ENCODE peak calls at places on chromosomes 7 and 10, in five cellular contexts. B, Q, A, P and S are unnamed samples.

GRCh38 chr10:13803566-13804554 is 217.1 kb downstream of the PRPF18 start:
- DNase-seq in Q (no peak), A (peak; percentile 41), P (no peak), B (no peak), S (no peak)

GRCh38 chr10:103278862-103279298 is 1.9 kb downstream of the INA start:
- DNase-seq in P (peak; percentile 45), B (peak; percentile 51), A (peak; percentile 55), Q (peak; percentile 36), S (peak; percentile 28)

GRCh38 chr7:121019018-121019417 is 30.5 kb downstream of the CPED1 start:
- DNase-seq in Q (no peak), A (peak; percentile 69), B (no peak), P (no peak), S (peak; percentile 53)

GRCh38 chr7:7208524-7208923 is 26.2 kb downstream of the C1GALT1 start:
- DNase-seq in B (no peak), P (no peak), Q (no peak), A (no peak), S (no peak)

GRCh38 chr7:85114342-85114741 is 72.5 kb downstream of the SEMA3D start:
- DNase-seq in B (no peak), Q (no peak), A (no peak), P (no peak), S (peak; percentile 85)

GRCh38 chr7:154568346-154568745 is 434.6 kb downstream of the PAXIP1 start:
- DNase-seq in A (no peak), P (no peak), B (no peak), Q (no peak), S (no peak)

GRCh38 chr7:64959072-64959747 is 31.6 kb downstream of the ZNF117 start:
- DNase-seq in P (no peak), A (no peak), Q (no peak), B (no peak), S (no peak)

GRCh38 chr10:17406036-17406834 is 48.2 kb downstream of the ST8SIA6 start:
- DNase-seq in Q (no peak), B (peak; percentile 38), A (no peak), P (no peak), S (no peak)

GRCh38 chr10:129657297-129657974 is 190.4 kb downstream of the MGMT start:
- DNase-seq in P (no peak), A (no peak), B (no peak), Q (no peak), S (no peak)

GRCh38 chr7:69708857-69709256 is 110.6 kb downstream of the AUTS2 start:
- DNase-seq in P (no peak), B (no peak), A (no peak), Q (no peak), S (no peak)

GRCh38 chr7:150781016-150781415 is 19.1 kb downstream of the TMEM176B start:
- DNase-seq in P (peak; percentile 49), Q (no peak), A (peak; percentile 81), B (no peak), S (peak; percentile 11)

GRCh38 chr7:40870108-40870507 is 735.3 kb downstream of the SUGCT start:
- DNase-seq in Q (no peak), A (peak; percentile 12), B (no peak), P (no peak), S (no peak)

GRCh38 chr7:139782932-139783331 is 5.1 kb upstream of the HIPK2 start:
- DNase-seq in Q (no peak), P (no peak), B (no peak), A (no peak), S (no peak)

GRCh38 chr7:41733063-41733398 is 30.1 kb upstream of the INHBA start:
- DNase-seq in B (no peak), P (no peak), Q (no peak), A (peak; percentile 47), S (peak; percentile 37)

GRCh38 chr7:95758187-95758586 is 14.2 kb upstream of the DYNC1I1 start:
- DNase-seq in Q (no peak), P (no peak), B (no peak), A (no peak), S (no peak)

GRCh38 chr7:28180031-28180363 is 598 bp downstream of the JAZF1 start:
- DNase-seq in Q (no peak), A (no peak), B (no peak), P (no peak), S (no peak)

GRCh38 chr7:85396676-85397075 is 209.8 kb upstream of the SEMA3D start:
- DNase-seq in B (no peak), P (no peak), A (no peak), Q (no peak), S (no peak)

GRCh38 chr7:145779165-145779564 is 337.4 kb upstream of the CNTNAP2 start:
- DNase-seq in B (no peak), P (no peak), Q (no peak), A (no peak), S (no peak)

GRCh38 chr10:48253970-48254657 is 20.4 kb downstream of the FRMPD2 start:
- DNase-seq in Q (no peak), B (no peak), A (no peak), P (no peak), S (peak; percentile 95)

GRCh38 chr10:19824397-19825342 is 8.4 kb downstream of the PLXDC2 start:
- DNase-seq in B (no peak), A (no peak), P (no peak), Q (no peak), S (no peak)

GRCh38 chr10:119028900-119029612 is 458 bp upstream of the NANOS1 start:
- DNase-seq in Q (peak; percentile 89), A (peak; percentile 81), B (peak; percentile 90), P (peak; percentile 93), S (peak; percentile 72)
- H3K4me3 ChIP-seq in Q (peak overlapping the region; percentile 61), A (peak overlapping the region; percentile 60), B (peak overlapping the region; percentile 42), P (peak overlapping the region; percentile 32), S (peak overlapping the region; percentile 26)

GRCh38 chr7:112866424-112866823 is 76.2 kb upstream of the TMEM168 start:
- DNase-seq in B (no peak), A (no peak), Q (no peak), P (peak; percentile 81), S (no peak)

GRCh38 chr7:112873831-112874553 is 83.8 kb upstream of the TMEM168 start:
- DNase-seq in B (no peak), A (no peak), P (peak; percentile 18), Q (no peak), S (no peak)

GRCh38 chr7:112864380-112864779 is 74.2 kb upstream of the TMEM168 start:
- DNase-seq in B (no peak), A (no peak), P (no peak), Q (no peak), S (no peak)

GRCh38 chr7:112869111-112869774 is 79.0 kb upstream of the TMEM168 start:
- DNase-seq in Q (peak; percentile 47), P (peak; percentile 80), A (peak; percentile 28), B (peak; percentile 36), S (peak; percentile 46)

GRCh38 chr7:112868609-112869008 is 78.4 kb upstream of the TMEM168 start:
- DNase-seq in Q (no peak), A (no peak), B (no peak), P (no peak), S (no peak)
- H3K4me3 ChIP-seq in Q (no peak overlapping the region), A (no peak overlapping the region), B (no peak overlapping the region), P (no peak overlapping the region), S (no peak overlapping the region)

DNA sequence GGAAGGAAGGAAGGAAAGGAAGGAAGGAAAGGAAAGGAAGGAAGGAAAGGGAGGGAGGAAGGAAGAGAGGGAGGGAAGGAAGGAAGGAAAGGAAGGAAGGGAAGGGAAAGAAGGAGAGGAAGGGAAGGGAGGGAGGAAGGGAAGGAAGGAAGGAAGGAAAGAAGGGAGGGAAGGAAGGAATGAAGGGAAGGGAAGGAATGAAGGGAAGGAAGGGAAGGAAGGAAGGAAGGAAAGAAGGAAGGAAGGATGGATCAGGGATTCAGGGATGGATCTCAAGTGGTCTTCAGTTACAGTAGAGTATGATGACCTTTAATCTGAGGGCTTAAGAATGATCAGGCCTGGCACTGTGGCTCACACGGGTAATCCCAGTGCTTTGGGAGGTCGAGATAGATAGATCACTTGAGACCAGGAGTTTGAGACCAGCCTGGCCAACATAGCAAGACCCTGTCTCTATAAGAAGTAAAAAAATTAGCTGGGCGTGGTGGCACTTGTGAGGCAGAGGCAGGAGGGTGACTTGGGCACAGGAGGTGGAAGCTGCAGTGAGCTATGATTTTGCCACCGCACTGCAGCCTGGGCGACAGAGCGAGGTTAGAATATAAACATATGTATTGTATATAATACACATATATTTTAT is 760 bp upstream of the FOXK1 start:
- DNase-seq in A (no peak), B (no peak), P (no peak), Q (no peak), S (no peak)
- H3K4me3 ChIP-seq in A (peak overlapping the region; percentile 91), B (peak overlapping the region; percentile 35), P (peak overlapping the region; percentile 66), Q (peak overlapping the region; percentile 44), S (peak overlapping the region; percentile 91)

GRCh38 chr7:158976468-158976848 is 120.1 kb downstream of the DYNC2I1 start:
- DNase-seq in Q (no peak), B (no peak), A (no peak), P (peak; percentile 34), S (no peak)
- H3K4me3 ChIP-seq in Q (peak overlapping the region; percentile 15), B (peak overlapping the region; percentile 22), A (no peak overlapping the region), P (peak overlapping the region; percentile 60), S (peak overlapping the region; percentile 34)

DNA sequence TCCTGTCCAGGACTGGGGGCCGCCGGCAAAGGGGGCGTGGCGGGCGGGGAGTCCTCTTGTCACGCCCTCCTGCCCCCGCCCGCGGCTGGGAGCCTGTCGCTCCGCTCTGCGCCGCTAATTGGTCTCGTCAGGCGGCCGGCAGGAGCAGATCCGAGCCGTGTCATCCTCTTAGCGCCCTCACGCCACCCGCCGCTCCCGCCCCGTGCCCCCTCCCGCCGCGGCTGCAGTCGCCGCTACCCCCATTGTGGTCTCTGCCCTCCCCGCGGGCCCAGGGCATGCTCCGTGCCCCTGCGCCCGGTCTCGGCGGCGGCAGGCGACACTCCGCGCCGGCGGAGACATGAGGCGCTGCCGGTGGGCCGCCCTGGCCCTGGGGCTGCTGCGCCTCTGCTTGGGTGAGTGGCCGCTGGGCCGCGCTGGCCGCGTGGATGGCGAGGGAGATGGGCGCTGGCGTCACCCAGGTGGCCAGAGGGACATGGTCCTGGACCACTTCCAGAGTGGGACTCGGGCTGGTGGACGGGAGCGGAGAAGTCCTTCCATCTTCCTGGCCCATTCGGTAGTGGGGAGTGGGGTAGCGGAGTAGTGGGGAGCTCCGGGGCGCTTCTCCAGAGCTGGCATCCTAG is at the start of gene CDHR1:
- DNase-seq in A (no peak), B (peak; percentile 79), P (peak; percentile 70), Q (peak; percentile 72), S (peak; percentile 39)
- H3K4me3 ChIP-seq in A (no peak within 1 kb of the TSS), B (peak within 1 kb of the TSS; percentile 51), P (peak within 1 kb of the TSS; percentile 61), Q (peak within 1 kb of the TSS; percentile 38), S (peak within 1 kb of the TSS; percentile 44)

GRCh38 chr7:32068411-32068905 is 1.7 kb downstream of the PDE1C start:
- DNase-seq in A (no peak), B (no peak), P (peak; percentile 3), Q (no peak), S (no peak)

GRCh38 chr7:32070406-32071360 is at the start of gene PDE1C:
- DNase-seq in A (peak; percentile 19), P (no peak), B (no peak), Q (no peak), S (no peak)

GRCh38 chr7:32070051-32070405 is 179 bp downstream of the PDE1C start:
- DNase-seq in P (no peak), A (no peak), Q (no peak), B (no peak), S (no peak)

GRCh38 chr7:32071466-32072091 is 1.4 kb upstream of the PDE1C start:
- DNase-seq in B (no peak), Q (no peak), A (no peak), P (no peak), S (no peak)

GRCh38 chr7:32069251-32069650 is 956 bp downstream of the PDE1C start:
- DNase-seq in Q (no peak), B (no peak), A (no peak), P (no peak), S (no peak)
- H3K4me3 ChIP-seq in Q (no peak overlapping the region), B (no peak overlapping the region), A (peak overlapping the region; percentile 91), P (no peak overlapping the region), S (no peak overlapping the region)

GRCh38 chr10:61452229-61452651 is 941 bp downstream of the TMEM26 start:
- DNase-seq in B (no peak), A (no peak), P (no peak), Q (no peak), S (no peak)
- H3K4me3 ChIP-seq in B (peak overlapping the region; percentile 35), A (peak overlapping the region; percentile 65), P (no peak overlapping the region), Q (peak overlapping the region; percentile 26), S (no peak overlapping the region)